ENCODE peak calls at places on chromosomes 12 and 14, in seven cellular contexts. P, Y, S, L, V, T and F are unnamed samples.

GRCh38 chr12:45388545-45388944 is 172.7 kb downstream of the ANO6 start:
- DNase-seq in P (no peak), Y (peak), S (no peak), T (no peak), V (no peak), L (no peak), F (no peak)

GRCh38 chr12:17489452-17489851 is 600.5 kb downstream of the RERGL start:
- DNase-seq in T (no peak), V (no peak), L (no peak), P (no peak), Y (no peak), S (no peak), F (no peak)

GRCh38 chr12:7189398-7190267 is at the start of gene PEX5:
- DNase-seq in P (no peak), Y (peak), T (peak), S (peak), V (peak), L (peak), F (peak)

GRCh38 chr12:77648716-77649115 is 182.0 kb upstream of the NAV3 start:
- DNase-seq in P (no peak), V (no peak), Y (no peak), S (no peak), T (no peak), L (no peak), F (no peak)

GRCh38 chr12:108325549-108325948 is 13.6 kb downstream of the CMKLR1 start:
- DNase-seq in P (no peak), V (no peak), L (no peak), S (no peak), Y (no peak), T (no peak), F (no peak)

GRCh38 chr12:128766738-128767501 is 56.8 kb downstream of the SLC15A4 start:
- DNase-seq in T (no peak), V (no peak), S (no peak), Y (no peak), L (no peak), P (no peak), F (no peak)

GRCh38 chr12:49059385-49060232 is 985 bp downstream of the KMT2D start:
- DNase-seq in L (no peak), V (no peak), Y (no peak), S (no peak), P (no peak), T (peak), F (no peak)

GRCh38 chr12:126404293-126404851 is 1339.1 kb downstream of the AACS start:
- DNase-seq in T (no peak), P (no peak), Y (no peak), V (no peak), S (no peak), L (no peak), F (no peak)

GRCh38 chr12:70448371-70448770 is 82.3 kb downstream of the KCNMB4 start:
- DNase-seq in Y (no peak), S (no peak), P (no peak), T (no peak), L (no peak), V (no peak), F (no peak)

GRCh38 chr12:75960954-75961661 is 70.5 kb downstream of the PHLDA1 start:
- DNase-seq in V (no peak), L (no peak), S (no peak), Y (no peak), P (no peak), T (no peak), F (no peak)

GRCh38 chr14:103905861-103906456 is 22.3 kb upstream of the TDRD9 start:
- DNase-seq in Y (no peak), P (no peak), S (no peak), L (no peak), V (no peak), T (no peak), F (no peak)

GRCh38 chr12:112175361-112176155 is 50.2 kb downstream of the TRAFD1 start:
- DNase-seq in L (no peak), V (no peak), T (no peak), P (no peak), S (no peak), Y (no peak), F (no peak)

GRCh38 chr12:105445261-105446015 is 114.9 kb downstream of the C12orf75 start:
- DNase-seq in V (no peak), L (no peak), T (no peak), P (no peak), Y (no peak), S (no peak), F (no peak)

GRCh38 chr12:40853221-40853620 is 161.0 kb downstream of the CNTN1 start:
- DNase-seq in T (no peak), P (no peak), Y (no peak), L (no peak), V (no peak), S (no peak), F (no peak)

GRCh38 chr12:116076399-116076798 is 201.1 kb downstream of the MED13L start:
- DNase-seq in S (no peak), L (no peak), V (no peak), T (no peak), P (no peak), Y (no peak), F (no peak)

GRCh38 chr14:70882771-70883492 is 24.3 kb upstream of the PCNX1 start:
- DNase-seq in S (no peak), Y (no peak), V (no peak), P (no peak), L (no peak), T (no peak), F (no peak)

GRCh38 chr12:67811437-67812361 is 163.2 kb downstream of the DYRK2 start:
- DNase-seq in T (no peak), V (no peak), P (no peak), Y (no peak), S (no peak), L (no peak), F (no peak)

GRCh38 chr12:124520258-124520657 is 47.2 kb downstream of the NCOR2 start:
- DNase-seq in Y (peak), T (peak), P (no peak), S (no peak), L (no peak), V (peak), F (no peak)

GRCh38 chr14:58078068-58078467 is 73.9 kb downstream of the ARMH4 start:
- DNase-seq in T (no peak), S (no peak), P (no peak), Y (no peak), V (no peak), L (no peak), F (no peak)

GRCh38 chr12:30753761-30754382 is 879 bp downstream of the CAPRIN2 start:
- DNase-seq in Y (no peak), V (no peak), S (peak), P (no peak), T (no peak), L (no peak), F (no peak)

GRCh38 chr12:72491399-72491798 is 219.2 kb downstream of the TRHDE start:
- DNase-seq in V (no peak), T (no peak), L (no peak), P (no peak), S (no peak), Y (no peak), F (no peak)

GRCh38 chr14:69318901-69319475 is 59.0 kb downstream of the GALNT16 start:
- DNase-seq in T (no peak), L (no peak), P (no peak), S (no peak), V (no peak), Y (no peak), F (peak)

GRCh38 chr12:20142956-20143355 is 225.4 kb upstream of the PDE3A start:
- DNase-seq in T (no peak), S (no peak), Y (no peak), V (no peak), L (no peak), P (no peak), F (no peak)

GRCh38 chr12:124914392-124915248 is at the start of gene UBC:
- DNase-seq in S (peak), P (no peak), L (peak), V (peak), T (peak), Y (peak), F (peak)

GRCh38 chr12:91893476-91893875 is 252.2 kb downstream of the BTG1 start:
- DNase-seq in S (no peak), T (no peak), V (no peak), P (no peak), Y (peak), L (no peak), F (no peak)

GRCh38 chr12:119229837-119230236 is 51.1 kb downstream of the HSPB8 start:
- DNase-seq in L (no peak), Y (no peak), V (no peak), S (no peak), P (no peak), T (peak), F (no peak)

GRCh38 chr12:82174936-82175335 is 183.3 kb downstream of the CCDC59 start:
- DNase-seq in S (no peak), T (peak), P (no peak), L (no peak), Y (no peak), V (no peak), F (no peak)

GRCh38 chr14:101364503-101365328 is 196.6 kb upstream of the DIO3 start:
- DNase-seq in P (peak), T (peak), Y (no peak), V (no peak), L (no peak), S (peak), F (peak)

GRCh38 chr12:113247123-113248045 is 26.1 kb downstream of the TPCN1 start:
- DNase-seq in P (no peak), Y (no peak), S (no peak), V (no peak), L (no peak), T (peak), F (no peak)

GRCh38 chr12:48946206-48946605 is 11.1 kb downstream of the ARF3 start:
- DNase-seq in S (no peak), P (no peak), Y (no peak), T (no peak), V (no peak), L (no peak), F (no peak)

GRCh38 chr14:75335588-75335987 is 57.0 kb downstream of the FOS start:
- DNase-seq in T (no peak), L (no peak), P (no peak), S (no peak), V (no peak), Y (no peak), F (no peak)

GRCh38 chr12:63862187-63863107 is 17.9 kb downstream of the SRGAP1 start:
- DNase-seq in S (no peak), Y (peak), L (no peak), V (peak), P (no peak), T (peak), F (no peak)

GRCh38 chr14:80787876-80788275 is 153.7 kb downstream of the CEP128 start:
- DNase-seq in L (no peak), T (no peak), S (no peak), V (no peak), Y (no peak), P (no peak), F (no peak)

GRCh38 chr14:76918751-76919421 is 92.7 kb downstream of the LRRC74A start:
- DNase-seq in V (peak), S (peak), L (peak), Y (peak), T (peak), P (no peak), F (peak)

GRCh38 chr12:53223391-53224267 is 8.4 kb downstream of the RARG start:
- DNase-seq in L (no peak), V (no peak), S (no peak), P (no peak), T (no peak), Y (no peak), F (no peak)

GRCh38 chr14:89507926-89508460 is 91.0 kb upstream of the FOXN3 start:
- DNase-seq in P (no peak), S (no peak), Y (no peak), T (no peak), V (no peak), L (no peak), F (no peak)

GRCh38 chr12:49231881-49232650 is 32.8 kb upstream of the TUBA1C start:
- DNase-seq in L (no peak), T (no peak), Y (no peak), V (no peak), P (no peak), S (no peak), F (no peak)

GRCh38 chr12:82474798-82475184 is 116.5 kb downstream of the METTL25 start:
- DNase-seq in T (no peak), L (no peak), S (no peak), P (no peak), V (no peak), Y (no peak), F (no peak)

GRCh38 chr14:103628684-103629502 is at the start of gene KLC1:
- DNase-seq in P (no peak), V (peak), L (peak), T (peak), S (peak), Y (peak), F (peak)

DNA sequence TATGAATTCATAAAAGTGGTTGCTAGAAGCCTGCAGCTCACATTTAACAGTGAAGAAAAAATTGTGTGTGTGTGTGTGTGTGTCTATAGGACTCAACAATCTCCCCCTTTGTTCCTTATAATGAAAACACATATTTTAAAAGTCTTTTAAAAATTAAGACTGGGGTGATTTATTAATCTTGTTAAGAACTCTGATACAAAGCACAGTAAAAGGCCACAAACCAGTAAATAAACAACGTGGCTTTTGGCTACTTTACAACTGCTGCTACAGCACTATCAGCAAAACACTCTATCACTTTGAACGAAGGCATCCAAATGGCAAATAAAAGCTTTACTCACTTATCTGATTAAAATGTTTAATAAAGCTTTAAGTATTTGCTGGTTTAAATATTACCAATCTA is 614 bp upstream of the VCPKMT start:
- DNase-seq in S (no peak), V (no peak), Y (no peak), T (no peak), P (no peak), L (no peak), F (no peak)
- H3K4me3 ChIP-seq in S (no peak), V (peak), Y (peak), T (no peak), P (peak), L (no peak), F (peak)

DNA sequence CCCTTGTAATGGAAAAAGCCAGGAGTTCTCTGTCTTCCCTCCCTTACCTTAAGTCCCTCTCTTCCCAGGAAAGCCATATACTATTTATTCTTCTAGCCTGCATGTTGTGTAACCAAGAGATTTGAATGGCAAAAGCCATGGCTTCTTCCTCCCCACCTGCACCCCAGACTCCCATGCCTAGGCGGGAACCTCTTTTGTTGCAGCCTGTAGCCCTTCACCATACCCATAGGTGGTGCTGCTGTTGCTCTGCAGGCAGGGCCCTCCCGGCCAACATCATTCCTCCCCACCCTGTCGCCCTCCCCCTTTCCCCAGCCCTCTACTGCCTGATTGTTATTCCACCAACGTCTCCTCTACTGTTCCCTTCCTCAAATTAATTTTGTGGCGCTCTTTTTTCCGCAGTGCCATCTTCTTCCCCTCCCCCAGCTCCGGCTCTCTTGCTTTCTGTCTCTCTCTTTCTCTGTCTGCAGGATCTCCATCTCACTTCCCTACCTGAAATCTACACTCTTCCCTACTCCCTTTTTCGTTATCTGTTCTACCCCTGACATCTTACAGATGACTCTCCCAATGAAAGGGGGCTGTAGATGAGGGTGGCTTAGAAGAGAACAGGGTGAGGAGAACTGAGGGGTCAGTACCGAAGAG is 13.8 kb downstream of the NGDN start:
- DNase-seq in T (no peak), L (no peak), V (no peak), Y (no peak), S (no peak), P (no peak), F (no peak)
- TF ChIP-seq CTCF in T (no peak), L (no peak), V (peak), Y (no peak), S (no peak), P (no peak), F (peak)

DNA sequence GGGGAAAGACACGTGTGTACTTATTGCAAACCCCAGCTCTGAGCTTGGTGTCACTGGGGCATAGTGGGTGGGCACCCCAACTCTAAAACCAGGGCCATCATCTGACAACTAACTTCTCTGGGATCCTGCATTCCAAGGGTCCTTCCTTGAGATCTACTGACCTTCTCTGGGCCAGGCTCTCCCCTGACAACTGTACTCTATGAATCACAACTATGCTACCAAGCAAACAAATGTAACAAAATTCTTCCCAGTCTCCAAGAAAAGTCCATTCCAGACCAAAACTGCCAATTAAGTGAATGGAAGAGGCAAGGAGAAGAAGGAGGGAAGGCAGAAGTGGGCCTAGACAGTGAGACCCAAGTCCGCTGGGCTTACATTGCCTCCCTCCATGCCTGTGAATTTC is 38.2 kb downstream of the VWF start:
- DNase-seq in S (no peak), V (no peak), L (no peak), P (no peak), T (no peak), Y (no peak), F (no peak)
- TF ChIP-seq POLR2A in S (no peak), V (no peak), L (no peak), P (no peak), T (no peak), Y (no peak), F (no peak)

DNA sequence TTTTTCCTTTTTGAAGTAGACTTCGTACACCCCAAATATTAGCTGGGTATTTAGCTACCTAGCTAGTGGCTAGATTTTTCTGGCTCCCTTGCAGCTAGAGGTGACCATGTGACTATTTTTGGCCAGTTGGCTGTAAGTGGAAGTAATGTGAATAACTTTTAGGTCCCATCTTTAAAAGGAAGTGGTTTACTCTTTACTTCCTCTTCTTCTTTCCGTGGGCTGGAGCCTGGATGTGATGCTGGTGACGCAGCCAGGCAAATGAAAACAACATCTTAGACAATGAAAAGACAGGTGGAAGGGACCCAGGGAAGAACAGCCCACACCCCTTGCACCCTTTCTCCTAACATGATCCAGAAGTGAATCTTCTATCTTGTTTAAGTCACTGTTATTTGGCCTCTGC is 245.5 kb downstream of the ATP23 start:
- DNase-seq in T (no peak), L (no peak), S (no peak), Y (no peak), P (no peak), V (no peak), F (no peak)
- H3K4me3 ChIP-seq in T (no peak), L (no peak), S (no peak), Y (no peak), P (no peak), V (no peak), F (no peak)

GRCh38 chr12:13210543-13211190 is 14.1 kb downstream of the EMP1 start:
- DNase-seq in T (no peak), P (no peak), S (no peak), L (no peak), Y (no peak), V (no peak), F (no peak)

GRCh38 chr12:13206560-13206897 is 10.0 kb downstream of the EMP1 start:
- DNase-seq in T (no peak), P (no peak), V (no peak), L (no peak), S (no peak), Y (no peak), F (no peak)

GRCh38 chr12:13210022-13210539 is 13.6 kb downstream of the EMP1 start:
- DNase-seq in L (no peak), P (no peak), Y (no peak), V (no peak), T (no peak), S (no peak), F (no peak)

GRCh38 chr12:13209279-13210021 is 12.9 kb downstream of the EMP1 start:
- DNase-seq in Y (no peak), T (no peak), V (no peak), P (no peak), L (no peak), S (no peak), F (no peak)

GRCh38 chr12:13208533-13209278 is 12.2 kb downstream of the EMP1 start:
- DNase-seq in P (no peak), V (no peak), L (no peak), Y (no peak), T (no peak), S (no peak), F (no peak)
- TF ChIP-seq CTCF in P (no peak), V (peak), L (peak), Y (peak), T (peak), S (no peak), F (peak)

DNA sequence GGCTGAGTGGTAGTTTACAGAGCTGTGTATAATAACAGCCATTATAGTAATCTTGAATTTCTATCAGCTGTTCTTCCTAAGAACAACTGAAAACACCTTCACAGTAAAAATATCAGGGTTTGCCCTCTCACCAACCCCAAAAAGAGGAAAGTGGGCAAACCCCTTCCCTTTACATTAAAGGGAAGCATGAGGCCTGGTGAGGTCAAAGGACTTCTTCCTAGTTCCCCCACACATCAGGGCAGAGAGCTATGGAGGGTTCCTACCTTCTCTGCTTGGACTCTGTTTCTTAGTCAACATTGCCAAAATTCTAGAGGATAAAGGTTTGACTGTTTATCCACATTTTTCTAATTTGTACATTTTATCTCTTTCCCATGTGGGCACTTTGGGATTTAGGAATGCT is 4.5 kb upstream of the RPAP3 start:
- DNase-seq in Y (no peak), T (no peak), P (no peak), V (no peak), S (no peak), L (no peak), F (no peak)
- TF ChIP-seq POLR2A in Y (no peak), T (no peak), P (no peak), V (no peak), S (no peak), L (no peak), F (no peak)

DNA sequence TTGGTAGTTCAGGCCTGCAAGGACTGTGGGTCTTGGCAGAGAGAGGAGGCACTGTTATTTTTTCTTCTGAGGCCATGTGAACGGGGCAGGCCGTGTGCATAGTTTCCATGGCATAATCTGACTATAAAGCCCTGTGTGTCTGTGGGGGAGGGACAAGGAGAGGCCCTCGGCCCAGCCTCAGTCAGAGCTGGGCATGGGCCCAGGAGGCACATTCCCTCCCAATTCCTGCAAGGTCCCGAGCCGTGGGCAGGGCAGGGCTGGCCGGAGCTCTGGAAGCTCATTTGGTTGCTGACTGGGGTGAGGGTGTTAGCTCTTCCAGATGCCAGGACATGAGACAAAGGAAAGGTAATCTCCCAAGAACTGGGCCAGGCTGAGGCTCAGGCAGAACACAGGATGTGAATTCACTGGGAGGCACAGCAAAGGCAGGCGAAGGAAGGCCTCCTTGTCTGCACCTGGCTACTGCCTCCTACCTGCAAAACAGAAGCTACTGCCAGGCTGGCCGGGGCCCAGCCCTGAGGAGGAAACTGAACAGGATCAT is 22.0 kb upstream of the PLEKHG3 start:
- DNase-seq in Y (peak), T (peak), P (no peak), L (no peak), S (no peak), V (peak), F (no peak)
- H3K4me3 ChIP-seq in Y (no peak), T (no peak), P (no peak), L (no peak), S (no peak), V (no peak), F (no peak)